ENCODE peak calls at places on chromosomes 3 and 15, in four cellular contexts. Z is H1, Y is K562, W is GM12878. Q is an unnamed sample.

GRCh38 chr3:48561045-48561736 is 2.4 kb downstream of the UCN2 start:
- DNase-seq in Z (peak; percentile 38), Y (peak; percentile 81), W (no peak), Q (no peak)

GRCh38 chr15:27869697-27870281 is 229.3 kb downstream of the OCA2 start:
- DNase-seq in Z (no peak), Y (no peak), W (no peak), Q (no peak)

GRCh38 chr3:138781012-138781470 is 53.7 kb downstream of the PIK3CB start:
- DNase-seq in Z (no peak), Y (no peak), W (no peak), Q (no peak)

GRCh38 chr15:21261396-21261964 is 178.8 kb downstream of the POTEB3 start:
- DNase-seq in Z (no peak), Y (no peak), W (no peak), Q (no peak)

GRCh38 chr15:100901296-100901695 is 17.9 kb upstream of the LRRK1 start:
- DNase-seq in Z (no peak), Y (no peak), W (no peak), Q (no peak)

GRCh38 chr15:39474657-39475056 is 106.2 kb upstream of the THBS1 start:
- DNase-seq in Z (no peak), Y (no peak), W (no peak), Q (no peak)

GRCh38 chr3:14511623-14511965 is 28.5 kb downstream of the GRIP2 start:
- DNase-seq in Z (no peak), Y (no peak), W (no peak), Q (no peak)

GRCh38 chr3:67106874-67107273 is 108.8 kb downstream of the KBTBD8 start:
- DNase-seq in Z (no peak), Y (no peak), W (no peak), Q (no peak)

GRCh38 chr3:16841906-16842709 is 42.6 kb upstream of the PLCL2 start:
- DNase-seq in Z (no peak), Y (no peak), W (peak; percentile 83), Q (no peak)

GRCh38 chr15:44427756-44428724 is 611 bp downstream of the CTDSPL2 start:
- DNase-seq in Z (peak; percentile 15), Y (no peak), W (no peak), Q (peak; percentile 21)

GRCh38 chr3:97504463-97504862 is 260.1 kb upstream of the ARL6 start:
- DNase-seq in Z (no peak), Y (no peak), W (no peak), Q (no peak)

DNA sequence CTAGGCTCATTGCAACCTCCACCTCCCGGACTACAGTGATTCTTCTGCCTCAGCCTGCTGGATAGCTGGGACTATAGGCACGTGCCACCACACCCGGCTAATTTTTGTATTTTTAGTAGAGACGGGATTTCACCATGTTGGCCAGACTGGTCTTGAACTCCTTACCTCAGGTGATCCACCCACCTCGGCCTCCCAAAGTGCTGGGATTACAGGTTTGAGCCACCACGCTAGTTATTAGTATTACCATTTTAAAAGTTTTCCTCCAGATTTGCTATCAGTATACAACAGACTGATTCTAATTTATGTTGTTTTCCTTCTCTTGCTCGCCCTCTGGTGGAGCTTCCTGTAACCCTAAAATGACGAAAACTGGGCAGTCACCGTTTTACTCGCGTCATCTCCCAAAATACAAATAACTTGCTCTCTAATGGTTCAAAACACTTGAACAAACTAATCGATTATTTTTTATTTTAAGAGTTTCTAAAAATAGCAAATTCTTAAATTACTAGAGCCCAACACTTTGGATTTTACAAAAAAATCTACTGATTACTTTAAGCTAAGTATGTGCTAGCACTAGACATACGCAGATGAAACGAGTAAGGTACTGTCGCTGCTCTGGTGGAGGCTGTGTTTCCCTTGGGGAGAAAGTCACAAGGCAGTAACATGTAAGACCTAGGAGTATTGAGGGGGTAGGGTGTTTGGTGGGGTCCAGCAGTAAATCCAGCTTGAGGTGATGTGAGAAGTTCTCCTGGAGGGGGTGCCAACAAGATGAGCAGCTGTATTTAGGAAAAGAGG is 203.3 kb downstream of the MBNL1 start:
- DNase-seq in Z (no peak), Y (peak; percentile 33), W (peak; percentile 37), Q (peak; percentile 33)
- TF ChIP-seq EGR1 in Z (no peak), Y (no peak), W (no peak), Q (no peak)

GRCh38 chr3:55481918-55482495 is 5.1 kb downstream of the WNT5A start:
- DNase-seq in Z (no peak), Y (no peak), W (no peak), Q (no peak)
- TF ChIP-seq EGR1 in Z (no peak), Y (no peak), W (peak; percentile 12), Q (no peak)

DNA sequence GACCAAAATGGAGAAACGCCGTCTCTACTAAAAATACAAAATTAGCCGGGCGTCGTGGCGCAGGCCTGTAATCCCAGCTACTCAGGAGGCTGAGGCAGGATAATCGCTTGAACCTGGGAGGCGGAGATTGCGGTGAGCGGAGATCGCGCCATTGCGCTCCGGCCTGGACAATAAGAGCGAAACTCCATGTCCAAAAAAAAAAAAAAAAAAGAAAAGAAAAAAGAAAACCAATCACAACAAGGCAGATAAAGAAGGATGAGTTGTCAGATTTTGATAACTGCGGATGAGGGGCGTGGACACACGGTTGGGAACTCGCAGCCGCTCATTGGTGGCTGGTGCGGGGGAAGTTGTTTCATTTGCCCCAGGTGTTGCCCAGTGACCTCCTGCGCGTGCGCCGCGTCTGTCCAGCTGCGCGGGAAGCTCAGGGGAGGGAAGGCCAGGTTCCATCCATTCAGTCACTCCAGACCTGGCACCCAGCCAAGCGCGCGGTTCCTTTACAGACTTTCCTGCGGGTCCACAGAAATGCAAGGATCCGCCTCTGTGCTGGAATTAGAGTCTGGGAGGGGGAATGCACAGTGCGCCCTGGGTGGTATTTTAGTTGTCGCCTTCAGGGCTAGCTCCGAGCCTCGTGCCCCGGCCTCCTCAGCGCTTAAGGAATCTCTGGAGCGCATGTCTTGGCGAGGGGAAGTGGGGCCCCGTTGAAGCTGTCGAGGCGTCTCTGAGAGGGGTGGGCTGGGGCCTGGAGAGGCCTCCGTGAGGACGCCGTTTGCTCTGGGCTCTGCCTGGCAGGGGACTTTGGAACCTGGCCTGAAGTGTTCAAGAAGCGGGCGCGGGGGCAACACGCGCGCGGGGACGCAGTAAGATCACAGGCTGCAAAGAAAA is 708 bp upstream of the GCHFR start:
- DNase-seq in Z (no peak), Y (peak; percentile 78), W (no peak), Q (no peak)
- TF ChIP-seq EGR1 in Z (no peak), Y (no peak), W (no peak), Q (no peak)

GRCh38 chr3:72816843-72817485 is 31.3 kb downstream of the SHQ1 start:
- DNase-seq in Z (no peak), Y (no peak), W (no peak), Q (no peak)

GRCh38 chr3:72818092-72818721 is 30.0 kb downstream of the SHQ1 start:
- DNase-seq in Z (no peak), Y (no peak), W (no peak), Q (peak; percentile 4)

GRCh38 chr3:72821170-72821781 is 27.0 kb downstream of the SHQ1 start:
- DNase-seq in Z (no peak), Y (no peak), W (no peak), Q (no peak)

GRCh38 chr3:72820405-72820804 is 27.8 kb downstream of the SHQ1 start:
- DNase-seq in Z (no peak), Y (no peak), W (no peak), Q (no peak)

GRCh38 chr3:72818915-72819314 is 29.3 kb downstream of the SHQ1 start:
- DNase-seq in Z (no peak), Y (no peak), W (no peak), Q (no peak)
- TF ChIP-seq EGR1 in Z (no peak), Y (no peak), W (no peak), Q (no peak)

GRCh38 chr3:88434001-88434400 is 284.2 kb downstream of the C3orf38 start:
- DNase-seq in Z (no peak), Y (no peak), W (no peak), Q (no peak)

DNA sequence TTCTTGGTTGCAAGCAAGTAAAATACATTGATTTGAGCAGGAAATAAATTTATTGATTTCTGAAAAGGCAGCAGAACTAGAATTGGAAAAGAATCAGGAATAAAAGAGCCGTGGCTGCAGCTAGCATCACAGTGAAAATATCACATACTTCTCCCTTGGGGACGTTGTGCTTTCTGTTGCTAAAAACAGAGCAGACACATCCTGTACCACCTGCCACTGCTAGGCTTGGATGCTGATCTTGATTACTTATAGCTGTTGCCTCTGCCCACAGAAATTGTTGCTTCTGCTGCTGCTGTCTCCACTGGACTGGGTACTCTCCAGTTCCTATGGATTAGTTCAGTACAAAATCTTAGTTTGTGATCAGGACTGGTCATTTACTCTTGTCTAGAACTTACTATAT is 283.8 kb downstream of the C3orf38 start:
- DNase-seq in Z (no peak), Y (no peak), W (peak; percentile 35), Q (no peak)
- TF ChIP-seq EGR1 in Z (no peak), Y (no peak), W (no peak), Q (no peak)

DNA sequence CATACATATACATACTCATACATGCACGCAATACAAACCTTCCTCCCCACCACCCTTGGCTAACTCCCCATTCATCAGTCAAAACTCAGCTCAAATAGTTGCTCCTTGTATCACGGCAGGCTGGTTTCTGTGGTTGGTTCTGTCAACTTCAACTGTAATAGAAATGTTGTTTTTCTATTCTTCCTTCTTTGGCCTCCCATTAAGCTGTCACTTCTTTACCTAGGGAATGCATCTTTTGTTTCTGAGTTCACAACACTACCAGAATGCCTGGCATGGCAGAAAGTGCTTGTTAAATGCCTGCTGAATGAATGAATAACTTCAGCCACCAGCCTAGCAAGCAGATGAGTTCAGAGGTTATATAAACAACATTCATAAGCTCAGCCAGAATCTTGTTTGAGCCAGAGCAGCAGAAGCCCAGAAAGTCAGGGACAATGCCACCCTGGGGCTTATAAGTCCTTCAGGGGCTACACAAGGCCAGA is 63.1 kb downstream of the B3GALNT1 start:
- DNase-seq in Z (no peak), Y (no peak), W (no peak), Q (no peak)
- TF ChIP-seq EGR1 in Z (no peak), Y (no peak), W (no peak), Q (no peak)

GRCh38 chr3:159451067-159451466 is 537.6 kb upstream of the IL12A start:
- DNase-seq in Z (no peak), Y (no peak), W (no peak), Q (no peak)
- TF ChIP-seq EGR1 in Z (no peak), Y (no peak), W (no peak), Q (no peak)

DNA sequence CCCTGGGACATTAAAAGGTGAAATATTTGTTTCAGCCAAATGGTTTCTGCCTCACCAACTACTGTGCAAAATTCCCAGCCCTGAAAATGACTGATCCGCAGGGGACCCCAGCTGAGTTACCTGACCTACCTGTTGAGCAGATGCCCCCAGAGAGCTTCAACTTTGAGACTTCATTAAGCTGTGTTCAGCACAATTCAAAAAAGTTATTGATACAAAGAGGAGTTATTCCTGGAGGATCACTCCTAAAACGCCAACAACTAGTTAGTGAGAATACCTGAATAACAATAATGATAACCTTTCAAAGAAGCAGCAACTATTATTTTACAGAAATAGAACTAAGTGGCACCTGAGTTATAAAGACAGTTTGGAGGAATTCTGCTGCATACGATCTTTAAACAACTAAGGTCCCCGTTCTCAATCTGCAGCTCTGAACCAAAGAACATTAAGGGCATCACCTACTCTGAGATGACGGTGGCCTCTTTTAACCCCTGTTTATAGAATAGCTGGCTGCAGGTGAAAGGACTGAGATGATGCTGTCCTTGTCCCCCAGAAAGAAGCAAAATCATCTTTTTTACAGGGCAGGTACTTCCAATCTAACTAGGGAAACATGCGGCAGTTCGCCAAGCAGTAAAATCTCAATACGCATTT is 659 bp downstream of the GADL1 start:
- DNase-seq in Z (no peak), Y (no peak), W (no peak), Q (no peak)
- TF ChIP-seq EGR1 in Z (no peak), Y (no peak), W (no peak), Q (no peak)

Q was measured in HCT116.